ENCODE peak calls at places on chromosomes 1 and 21, in five cellular contexts. One of them, this sample, is unnamed.

GRCh38 chr21:34129039-34129891 is 55.9 kb downstream of the MRPS6 start:
- DNase-seq in GM20000: no peak
- DNase-seq in CD8-positive, alpha-beta memory T cell: peak
- DNase-seq in transverse colon: peak
- DNase-seq in M059J: peak
- DNase-seq in this sample: no peak

GRCh38 chr1:58699011-58699762 is 675 bp downstream of the MYSM1 start:
- DNase-seq in GM20000: no peak
- DNase-seq in CD8-positive, alpha-beta memory T cell: peak
- DNase-seq in transverse colon: peak
- DNase-seq in M059J: peak
- DNase-seq in this sample: no peak

GRCh38 chr1:243549108-243549507 is 293.3 kb downstream of the SDCCAG8 start:
- DNase-seq in GM20000: no peak
- DNase-seq in CD8-positive, alpha-beta memory T cell: no peak
- DNase-seq in transverse colon: no peak
- DNase-seq in M059J: peak
- DNase-seq in this sample: no peak

GRCh38 chr1:116909511-116910378 is at the start of gene PTGFRN:
- DNase-seq in GM20000: peak
- DNase-seq in CD8-positive, alpha-beta memory T cell: peak
- DNase-seq in transverse colon: peak
- DNase-seq in M059J: peak
- DNase-seq in this sample: peak

GRCh38 chr1:43858324-43858723 is 75.3 kb upstream of the ARTN start:
- DNase-seq in GM20000: no peak
- DNase-seq in CD8-positive, alpha-beta memory T cell: no peak
- DNase-seq in transverse colon: no peak
- DNase-seq in M059J: peak
- DNase-seq in this sample: peak

GRCh38 chr1:212728606-212729005 is 29.0 kb upstream of the BATF3 start:
- DNase-seq in GM20000: no peak
- DNase-seq in CD8-positive, alpha-beta memory T cell: no peak
- DNase-seq in transverse colon: peak
- DNase-seq in M059J: no peak
- DNase-seq in this sample: no peak

GRCh38 chr1:60298290-60298689 is 224.7 kb upstream of the C1orf87 start:
- DNase-seq in GM20000: no peak
- DNase-seq in CD8-positive, alpha-beta memory T cell: no peak
- DNase-seq in transverse colon: no peak
- DNase-seq in M059J: no peak
- DNase-seq in this sample: no peak

GRCh38 chr1:243475966-243476365 is 220.1 kb downstream of the SDCCAG8 start:
- DNase-seq in GM20000: no peak
- DNase-seq in CD8-positive, alpha-beta memory T cell: no peak
- DNase-seq in transverse colon: no peak
- DNase-seq in M059J: peak
- DNase-seq in this sample: no peak

GRCh38 chr1:35220976-35221375 is 28.0 kb upstream of the SFPQ start:
- DNase-seq in GM20000: peak
- DNase-seq in CD8-positive, alpha-beta memory T cell: peak
- DNase-seq in transverse colon: no peak
- DNase-seq in M059J: peak
- DNase-seq in this sample: no peak

GRCh38 chr1:246577082-246577719 is 10.9 kb downstream of the CNST start:
- DNase-seq in GM20000: no peak
- DNase-seq in CD8-positive, alpha-beta memory T cell: no peak
- DNase-seq in transverse colon: no peak
- DNase-seq in M059J: no peak
- DNase-seq in this sample: no peak

GRCh38 chr1:109775408-109775807 is 11.7 kb upstream of the EPS8L3 start:
- DNase-seq in GM20000: no peak
- DNase-seq in CD8-positive, alpha-beta memory T cell: no peak
- DNase-seq in transverse colon: peak
- DNase-seq in M059J: peak
- DNase-seq in this sample: no peak

GRCh38 chr1:178371999-178372398 is 124.8 kb downstream of the CLEC20A start:
- DNase-seq in GM20000: no peak
- DNase-seq in CD8-positive, alpha-beta memory T cell: no peak
- DNase-seq in transverse colon: no peak
- DNase-seq in M059J: no peak
- DNase-seq in this sample: no peak

GRCh38 chr1:183678819-183679218 is 25.7 kb upstream of the APOBEC4 start:
- DNase-seq in GM20000: no peak
- DNase-seq in CD8-positive, alpha-beta memory T cell: no peak
- DNase-seq in transverse colon: no peak
- DNase-seq in M059J: no peak
- DNase-seq in this sample: no peak

GRCh38 chr1:23169727-23170335 is 1.2 kb upstream of the LUZP1 start:
- DNase-seq in GM20000: peak
- DNase-seq in CD8-positive, alpha-beta memory T cell: no peak
- DNase-seq in transverse colon: peak
- DNase-seq in M059J: no peak
- DNase-seq in this sample: peak

GRCh38 chr1:197915797-197916686 is 1.1 kb upstream of the LHX9 start:
- DNase-seq in GM20000: no peak
- DNase-seq in CD8-positive, alpha-beta memory T cell: no peak
- DNase-seq in transverse colon: peak
- DNase-seq in M059J: peak
- DNase-seq in this sample: no peak